ENCODE peak calls at places on chromosomes 13 and 19, in seven cellular contexts. One of them, this sample, is unnamed.
A peak's percentile ranks its signal among the peaks of the same experiment; 100 is the strongest.

GRCh38 chr13:110485604-110486003 is 75.9 kb downstream of the RAB20 start:
- DNase-seq in activated CD4-positive, alpha-beta T cell treated with anti-CD3 and anti-CD28 coated beads, Interleukin-2, amount 10 ng/mL, durations not matched to agents 7 days and 5 days: no peak
- DNase-seq in AG20443: no peak
- DNase-seq in stimulated activated CD4-positive, alpha-beta T cell treated with anti-CD3 and anti-CD28 coated beads, Interleukin-1b, Interleukin-23, amount 100 ng/mL, for 24 hours: no peak
- DNase-seq in tibial nerve: no peak
- DNase-seq in COR-L47: no peak
- DNase-seq in ovary: no peak
- DNase-seq in this sample: no peak

GRCh38 chr13:20546559-20546958 is 20.4 kb upstream of the IFT88 start:
- DNase-seq in activated CD4-positive, alpha-beta T cell treated with anti-CD3 and anti-CD28 coated beads, Interleukin-2, amount 10 ng/mL, durations not matched to agents 7 days and 5 days: no peak
- DNase-seq in AG20443: no peak
- DNase-seq in stimulated activated CD4-positive, alpha-beta T cell treated with anti-CD3 and anti-CD28 coated beads, Interleukin-1b, Interleukin-23, amount 100 ng/mL, for 24 hours: no peak
- DNase-seq in tibial nerve: no peak
- DNase-seq in COR-L47: no peak
- DNase-seq in ovary: no peak
- DNase-seq in this sample: no peak

GRCh38 chr19:8468761-8469458 is 24.1 kb downstream of the HNRNPM start:
- DNase-seq in activated CD4-positive, alpha-beta T cell treated with anti-CD3 and anti-CD28 coated beads, Interleukin-2, amount 10 ng/mL, durations not matched to agents 7 days and 5 days: no peak
- DNase-seq in AG20443: no peak
- DNase-seq in stimulated activated CD4-positive, alpha-beta T cell treated with anti-CD3 and anti-CD28 coated beads, Interleukin-1b, Interleukin-23, amount 100 ng/mL, for 24 hours: no peak
- DNase-seq in tibial nerve: no peak
- DNase-seq in COR-L47: no peak
- DNase-seq in ovary: no peak
- DNase-seq in this sample: no peak

GRCh38 chr13:108322206-108322824 is 52.8 kb downstream of the TNFSF13B start:
- DNase-seq in activated CD4-positive, alpha-beta T cell treated with anti-CD3 and anti-CD28 coated beads, Interleukin-2, amount 10 ng/mL, durations not matched to agents 7 days and 5 days: peak; percentile 27
- DNase-seq in AG20443: peak; percentile 55
- DNase-seq in stimulated activated CD4-positive, alpha-beta T cell treated with anti-CD3 and anti-CD28 coated beads, Interleukin-1b, Interleukin-23, amount 100 ng/mL, for 24 hours: no peak
- DNase-seq in tibial nerve: no peak
- DNase-seq in COR-L47: peak; percentile 39
- DNase-seq in ovary: no peak
- DNase-seq in this sample: no peak

GRCh38 chr19:49451430-49452181 is at the start of gene PIH1D1:
- DNase-seq in activated CD4-positive, alpha-beta T cell treated with anti-CD3 and anti-CD28 coated beads, Interleukin-2, amount 10 ng/mL, durations not matched to agents 7 days and 5 days: peak; percentile 99
- DNase-seq in AG20443: peak; percentile 92
- DNase-seq in stimulated activated CD4-positive, alpha-beta T cell treated with anti-CD3 and anti-CD28 coated beads, Interleukin-1b, Interleukin-23, amount 100 ng/mL, for 24 hours: peak; percentile 80
- DNase-seq in tibial nerve: peak; percentile 99
- DNase-seq in COR-L47: peak; percentile 99
- DNase-seq in ovary: peak; percentile 95
- DNase-seq in this sample: peak; percentile 100

GRCh38 chr13:101639711-101640110 is 187.2 kb downstream of the ITGBL1 start:
- DNase-seq in activated CD4-positive, alpha-beta T cell treated with anti-CD3 and anti-CD28 coated beads, Interleukin-2, amount 10 ng/mL, durations not matched to agents 7 days and 5 days: no peak
- DNase-seq in AG20443: no peak
- DNase-seq in stimulated activated CD4-positive, alpha-beta T cell treated with anti-CD3 and anti-CD28 coated beads, Interleukin-1b, Interleukin-23, amount 100 ng/mL, for 24 hours: no peak
- DNase-seq in tibial nerve: no peak
- DNase-seq in COR-L47: no peak
- DNase-seq in ovary: no peak
- DNase-seq in this sample: no peak

GRCh38 chr19:2524840-2525723 is 49.2 kb downstream of the GADD45B start:
- DNase-seq in activated CD4-positive, alpha-beta T cell treated with anti-CD3 and anti-CD28 coated beads, Interleukin-2, amount 10 ng/mL, durations not matched to agents 7 days and 5 days: no peak
- DNase-seq in AG20443: peak; percentile 82
- DNase-seq in stimulated activated CD4-positive, alpha-beta T cell treated with anti-CD3 and anti-CD28 coated beads, Interleukin-1b, Interleukin-23, amount 100 ng/mL, for 24 hours: no peak
- DNase-seq in tibial nerve: no peak
- DNase-seq in COR-L47: peak; percentile 36
- DNase-seq in ovary: no peak
- DNase-seq in this sample: peak; percentile 48

GRCh38 chr19:48853483-48853882 is 14.9 kb downstream of the PLEKHA4 start:
- DNase-seq in activated CD4-positive, alpha-beta T cell treated with anti-CD3 and anti-CD28 coated beads, Interleukin-2, amount 10 ng/mL, durations not matched to agents 7 days and 5 days: no peak
- DNase-seq in AG20443: no peak
- DNase-seq in stimulated activated CD4-positive, alpha-beta T cell treated with anti-CD3 and anti-CD28 coated beads, Interleukin-1b, Interleukin-23, amount 100 ng/mL, for 24 hours: no peak
- DNase-seq in tibial nerve: no peak
- DNase-seq in COR-L47: no peak
- DNase-seq in ovary: no peak
- DNase-seq in this sample: no peak

GRCh38 chr19:21835429-21835809 is 563 bp downstream of the ZNF43 start:
- DNase-seq in activated CD4-positive, alpha-beta T cell treated with anti-CD3 and anti-CD28 coated beads, Interleukin-2, amount 10 ng/mL, durations not matched to agents 7 days and 5 days: peak; percentile 12
- DNase-seq in AG20443: no peak
- DNase-seq in stimulated activated CD4-positive, alpha-beta T cell treated with anti-CD3 and anti-CD28 coated beads, Interleukin-1b, Interleukin-23, amount 100 ng/mL, for 24 hours: no peak
- DNase-seq in tibial nerve: no peak
- DNase-seq in COR-L47: no peak
- DNase-seq in ovary: no peak
- DNase-seq in this sample: peak; percentile 30

GRCh38 chr19:2540646-2541454 is 64.9 kb downstream of the GADD45B start:
- DNase-seq in activated CD4-positive, alpha-beta T cell treated with anti-CD3 and anti-CD28 coated beads, Interleukin-2, amount 10 ng/mL, durations not matched to agents 7 days and 5 days: no peak
- DNase-seq in AG20443: peak; percentile 96
- DNase-seq in stimulated activated CD4-positive, alpha-beta T cell treated with anti-CD3 and anti-CD28 coated beads, Interleukin-1b, Interleukin-23, amount 100 ng/mL, for 24 hours: no peak
- DNase-seq in tibial nerve: peak; percentile 78
- DNase-seq in COR-L47: no peak
- DNase-seq in ovary: peak; percentile 83
- DNase-seq in this sample: peak; percentile 92

GRCh38 chr19:40791349-40791748 is 7.6 kb upstream of the EGLN2 start:
- DNase-seq in activated CD4-positive, alpha-beta T cell treated with anti-CD3 and anti-CD28 coated beads, Interleukin-2, amount 10 ng/mL, durations not matched to agents 7 days and 5 days: no peak
- DNase-seq in AG20443: no peak
- DNase-seq in stimulated activated CD4-positive, alpha-beta T cell treated with anti-CD3 and anti-CD28 coated beads, Interleukin-1b, Interleukin-23, amount 100 ng/mL, for 24 hours: no peak
- DNase-seq in tibial nerve: no peak
- DNase-seq in COR-L47: no peak
- DNase-seq in ovary: no peak
- DNase-seq in this sample: no peak

GRCh38 chr13:66237411-66238062 is 992.6 kb downstream of the PCDH9 start:
- DNase-seq in activated CD4-positive, alpha-beta T cell treated with anti-CD3 and anti-CD28 coated beads, Interleukin-2, amount 10 ng/mL, durations not matched to agents 7 days and 5 days: no peak
- DNase-seq in AG20443: no peak
- DNase-seq in stimulated activated CD4-positive, alpha-beta T cell treated with anti-CD3 and anti-CD28 coated beads, Interleukin-1b, Interleukin-23, amount 100 ng/mL, for 24 hours: no peak
- DNase-seq in tibial nerve: no peak
- DNase-seq in COR-L47: no peak
- DNase-seq in ovary: no peak
- DNase-seq in this sample: no peak

GRCh38 chr13:75790198-75790970 is 154.3 kb downstream of the LMO7 start:
- DNase-seq in activated CD4-positive, alpha-beta T cell treated with anti-CD3 and anti-CD28 coated beads, Interleukin-2, amount 10 ng/mL, durations not matched to agents 7 days and 5 days: no peak
- DNase-seq in AG20443: no peak
- DNase-seq in stimulated activated CD4-positive, alpha-beta T cell treated with anti-CD3 and anti-CD28 coated beads, Interleukin-1b, Interleukin-23, amount 100 ng/mL, for 24 hours: no peak
- DNase-seq in tibial nerve: no peak
- DNase-seq in COR-L47: no peak
- DNase-seq in ovary: no peak
- DNase-seq in this sample: no peak

GRCh38 chr13:44906758-44907157 is 82.5 kb downstream of the NUFIP1 start:
- DNase-seq in activated CD4-positive, alpha-beta T cell treated with anti-CD3 and anti-CD28 coated beads, Interleukin-2, amount 10 ng/mL, durations not matched to agents 7 days and 5 days: no peak
- DNase-seq in AG20443: peak; percentile 33
- DNase-seq in stimulated activated CD4-positive, alpha-beta T cell treated with anti-CD3 and anti-CD28 coated beads, Interleukin-1b, Interleukin-23, amount 100 ng/mL, for 24 hours: no peak
- DNase-seq in tibial nerve: no peak
- DNase-seq in COR-L47: no peak
- DNase-seq in ovary: peak; percentile 56
- DNase-seq in this sample: peak; percentile 67

GRCh38 chr13:74135306-74136088 is 1.3 kb upstream of the KLF12 start:
- DNase-seq in activated CD4-positive, alpha-beta T cell treated with anti-CD3 and anti-CD28 coated beads, Interleukin-2, amount 10 ng/mL, durations not matched to agents 7 days and 5 days: peak; percentile 62
- DNase-seq in AG20443: peak; percentile 83
- DNase-seq in stimulated activated CD4-positive, alpha-beta T cell treated with anti-CD3 and anti-CD28 coated beads, Interleukin-1b, Interleukin-23, amount 100 ng/mL, for 24 hours: no peak
- DNase-seq in tibial nerve: peak; percentile 37
- DNase-seq in COR-L47: peak; percentile 84
- DNase-seq in ovary: peak; percentile 79
- DNase-seq in this sample: peak; percentile 57

GRCh38 chr13:106566682-106567420 is 1.1 kb downstream of the ARGLU1 start:
- DNase-seq in activated CD4-positive, alpha-beta T cell treated with anti-CD3 and anti-CD28 coated beads, Interleukin-2, amount 10 ng/mL, durations not matched to agents 7 days and 5 days: peak; percentile 53
- DNase-seq in AG20443: peak; percentile 77
- DNase-seq in stimulated activated CD4-positive, alpha-beta T cell treated with anti-CD3 and anti-CD28 coated beads, Interleukin-1b, Interleukin-23, amount 100 ng/mL, for 24 hours: no peak
- DNase-seq in tibial nerve: peak; percentile 64
- DNase-seq in COR-L47: peak; percentile 35
- DNase-seq in ovary: peak; percentile 54
- DNase-seq in this sample: peak; percentile 73

GRCh38 chr19:44643605-44644390 is at the start of gene PVR:
- DNase-seq in activated CD4-positive, alpha-beta T cell treated with anti-CD3 and anti-CD28 coated beads, Interleukin-2, amount 10 ng/mL, durations not matched to agents 7 days and 5 days: no peak
- DNase-seq in AG20443: peak; percentile 98
- DNase-seq in stimulated activated CD4-positive, alpha-beta T cell treated with anti-CD3 and anti-CD28 coated beads, Interleukin-1b, Interleukin-23, amount 100 ng/mL, for 24 hours: no peak
- DNase-seq in tibial nerve: no peak
- DNase-seq in COR-L47: peak; percentile 65
- DNase-seq in ovary: peak; percentile 71
- DNase-seq in this sample: peak; percentile 85

GRCh38 chr13:28329395-28330158 is 165.4 kb downstream of the FLT1 start:
- DNase-seq in activated CD4-positive, alpha-beta T cell treated with anti-CD3 and anti-CD28 coated beads, Interleukin-2, amount 10 ng/mL, durations not matched to agents 7 days and 5 days: no peak
- DNase-seq in AG20443: peak; percentile 93
- DNase-seq in stimulated activated CD4-positive, alpha-beta T cell treated with anti-CD3 and anti-CD28 coated beads, Interleukin-1b, Interleukin-23, amount 100 ng/mL, for 24 hours: no peak
- DNase-seq in tibial nerve: no peak
- DNase-seq in COR-L47: no peak
- DNase-seq in ovary: peak; percentile 11
- DNase-seq in this sample: peak; percentile 42

GRCh38 chr13:89695343-89696257 is 1651.9 kb upstream of the MIR17HG start:
- DNase-seq in activated CD4-positive, alpha-beta T cell treated with anti-CD3 and anti-CD28 coated beads, Interleukin-2, amount 10 ng/mL, durations not matched to agents 7 days and 5 days: no peak
- DNase-seq in AG20443: peak; percentile 27
- DNase-seq in stimulated activated CD4-positive, alpha-beta T cell treated with anti-CD3 and anti-CD28 coated beads, Interleukin-1b, Interleukin-23, amount 100 ng/mL, for 24 hours: no peak
- DNase-seq in tibial nerve: peak; percentile 35
- DNase-seq in COR-L47: peak; percentile 15
- DNase-seq in ovary: no peak
- DNase-seq in this sample: peak; percentile 61

GRCh38 chr19:55041627-55042343 is 3.7 kb upstream of the GP6 start:
- DNase-seq in activated CD4-positive, alpha-beta T cell treated with anti-CD3 and anti-CD28 coated beads, Interleukin-2, amount 10 ng/mL, durations not matched to agents 7 days and 5 days: peak; percentile 58
- DNase-seq in AG20443: no peak
- DNase-seq in stimulated activated CD4-positive, alpha-beta T cell treated with anti-CD3 and anti-CD28 coated beads, Interleukin-1b, Interleukin-23, amount 100 ng/mL, for 24 hours: no peak
- DNase-seq in tibial nerve: no peak
- DNase-seq in COR-L47: no peak
- DNase-seq in ovary: no peak
- DNase-seq in this sample: no peak

GRCh38 chr19:18304194-18304495 is 18.7 kb downstream of the LSM4 start:
- DNase-seq in activated CD4-positive, alpha-beta T cell treated with anti-CD3 and anti-CD28 coated beads, Interleukin-2, amount 10 ng/mL, durations not matched to agents 7 days and 5 days: no peak
- DNase-seq in AG20443: no peak
- DNase-seq in stimulated activated CD4-positive, alpha-beta T cell treated with anti-CD3 and anti-CD28 coated beads, Interleukin-1b, Interleukin-23, amount 100 ng/mL, for 24 hours: no peak
- DNase-seq in tibial nerve: no peak
- DNase-seq in COR-L47: no peak
- DNase-seq in ovary: no peak
- DNase-seq in this sample: no peak

GRCh38 chr19:41887711-41888382 is 4.9 kb downstream of the ARHGEF1 start:
- DNase-seq in activated CD4-positive, alpha-beta T cell treated with anti-CD3 and anti-CD28 coated beads, Interleukin-2, amount 10 ng/mL, durations not matched to agents 7 days and 5 days: peak; percentile 83
- DNase-seq in AG20443: no peak
- DNase-seq in stimulated activated CD4-positive, alpha-beta T cell treated with anti-CD3 and anti-CD28 coated beads, Interleukin-1b, Interleukin-23, amount 100 ng/mL, for 24 hours: peak; percentile 54
- DNase-seq in tibial nerve: no peak
- DNase-seq in COR-L47: no peak
- DNase-seq in ovary: no peak
- DNase-seq in this sample: no peak

GRCh38 chr13:30119476-30119875 is 187.9 kb downstream of the KATNAL1 start:
- DNase-seq in activated CD4-positive, alpha-beta T cell treated with anti-CD3 and anti-CD28 coated beads, Interleukin-2, amount 10 ng/mL, durations not matched to agents 7 days and 5 days: peak; percentile 73
- DNase-seq in AG20443: peak; percentile 87
- DNase-seq in stimulated activated CD4-positive, alpha-beta T cell treated with anti-CD3 and anti-CD28 coated beads, Interleukin-1b, Interleukin-23, amount 100 ng/mL, for 24 hours: no peak
- DNase-seq in tibial nerve: no peak
- DNase-seq in COR-L47: no peak
- DNase-seq in ovary: no peak
- DNase-seq in this sample: no peak

GRCh38 chr19:18257503-18258470 is 16.5 kb downstream of the IQCN start:
- DNase-seq in activated CD4-positive, alpha-beta T cell treated with anti-CD3 and anti-CD28 coated beads, Interleukin-2, amount 10 ng/mL, durations not matched to agents 7 days and 5 days: no peak
- DNase-seq in AG20443: no peak
- DNase-seq in stimulated activated CD4-positive, alpha-beta T cell treated with anti-CD3 and anti-CD28 coated beads, Interleukin-1b, Interleukin-23, amount 100 ng/mL, for 24 hours: no peak
- DNase-seq in tibial nerve: no peak
- DNase-seq in COR-L47: no peak
- DNase-seq in ovary: no peak
- DNase-seq in this sample: no peak

GRCh38 chr19:1267441-1268391 is 1.4 kb upstream of the CIRBP start:
- DNase-seq in activated CD4-positive, alpha-beta T cell treated with anti-CD3 and anti-CD28 coated beads, Interleukin-2, amount 10 ng/mL, durations not matched to agents 7 days and 5 days: no peak
- DNase-seq in AG20443: no peak
- DNase-seq in stimulated activated CD4-positive, alpha-beta T cell treated with anti-CD3 and anti-CD28 coated beads, Interleukin-1b, Interleukin-23, amount 100 ng/mL, for 24 hours: no peak
- DNase-seq in tibial nerve: no peak
- DNase-seq in COR-L47: no peak
- DNase-seq in ovary: no peak
- DNase-seq in this sample: no peak

GRCh38 chr19:17966497-17967257 is at the start of gene KCNN1:
- DNase-seq in activated CD4-positive, alpha-beta T cell treated with anti-CD3 and anti-CD28 coated beads, Interleukin-2, amount 10 ng/mL, durations not matched to agents 7 days and 5 days: no peak
- DNase-seq in AG20443: peak; percentile 65
- DNase-seq in stimulated activated CD4-positive, alpha-beta T cell treated with anti-CD3 and anti-CD28 coated beads, Interleukin-1b, Interleukin-23, amount 100 ng/mL, for 24 hours: no peak
- DNase-seq in tibial nerve: no peak
- DNase-seq in COR-L47: no peak
- DNase-seq in ovary: no peak
- DNase-seq in this sample: peak; percentile 54

GRCh38 chr19:49933643-49934042 is 4.3 kb upstream of the NUP62 start:
- DNase-seq in activated CD4-positive, alpha-beta T cell treated with anti-CD3 and anti-CD28 coated beads, Interleukin-2, amount 10 ng/mL, durations not matched to agents 7 days and 5 days: no peak
- DNase-seq in AG20443: no peak
- DNase-seq in stimulated activated CD4-positive, alpha-beta T cell treated with anti-CD3 and anti-CD28 coated beads, Interleukin-1b, Interleukin-23, amount 100 ng/mL, for 24 hours: no peak
- DNase-seq in tibial nerve: no peak
- DNase-seq in COR-L47: no peak
- DNase-seq in ovary: no peak
- DNase-seq in this sample: no peak

GRCh38 chr19:4067396-4068057 is 828 bp upstream of the ZBTB7A start:
- DNase-seq in activated CD4-positive, alpha-beta T cell treated with anti-CD3 and anti-CD28 coated beads, Interleukin-2, amount 10 ng/mL, durations not matched to agents 7 days and 5 days: no peak
- DNase-seq in AG20443: peak; percentile 27
- DNase-seq in stimulated activated CD4-positive, alpha-beta T cell treated with anti-CD3 and anti-CD28 coated beads, Interleukin-1b, Interleukin-23, amount 100 ng/mL, for 24 hours: no peak
- DNase-seq in tibial nerve: no peak
- DNase-seq in COR-L47: no peak
- DNase-seq in ovary: peak; percentile 54
- DNase-seq in this sample: no peak

GRCh38 chr19:34513767-34514166 is 32.2 kb downstream of the WTIP start:
- DNase-seq in activated CD4-positive, alpha-beta T cell treated with anti-CD3 and anti-CD28 coated beads, Interleukin-2, amount 10 ng/mL, durations not matched to agents 7 days and 5 days: no peak
- DNase-seq in AG20443: no peak
- DNase-seq in stimulated activated CD4-positive, alpha-beta T cell treated with anti-CD3 and anti-CD28 coated beads, Interleukin-1b, Interleukin-23, amount 100 ng/mL, for 24 hours: no peak
- DNase-seq in tibial nerve: no peak
- DNase-seq in COR-L47: no peak
- DNase-seq in ovary: no peak
- DNase-seq in this sample: no peak